ENCODE peak calls at places on chromosomes 13 and 19, in nine cellular contexts. S is K562, W is stomach, Y is H1, P is ovary, B is breast epithelium, I is heart left ventricle, A is tibial artery, R is fibroblast of lung. K is an unnamed sample.

GRCh38 chr13:20566424-20566916 is 487 bp upstream of the IFT88 start:
- DNase-seq in S (no peak), W (no peak), Y (no peak), P (no peak), B (no peak), I (no peak), A (peak; percentile 46), R (peak; percentile 62), K (peak; percentile 84)

GRCh38 chr13:51419015-51419636 is 33.7 kb downstream of the INTS6 start:
- DNase-seq in S (no peak), W (no peak), Y (no peak), P (no peak), B (no peak), I (no peak), A (no peak), R (no peak), K (no peak)

GRCh38 chr19:655691-656090 is 7.3 kb downstream of the RNF126 start:
- DNase-seq in S (no peak), W (no peak), Y (no peak), P (no peak), B (no peak), I (no peak), A (no peak), R (no peak), K (no peak)

GRCh38 chr19:40623403-40624239 is 22.5 kb downstream of the LTBP4 start:
- DNase-seq in S (peak; percentile 98), W (no peak), Y (peak; percentile 100), P (no peak), B (no peak), I (no peak), A (no peak), R (peak; percentile 47), K (no peak)

GRCh38 chr13:32587014-32587773 is 942 bp downstream of the PDS5B start:
- DNase-seq in S (peak; percentile 65), W (peak; percentile 66), Y (peak; percentile 71), P (peak; percentile 84), B (peak; percentile 59), I (peak; percentile 82), A (peak; percentile 74), R (peak; percentile 71), K (peak; percentile 82)

GRCh38 chr19:53915000-53915399 is 5.9 kb downstream of the CACNG7 start:
- DNase-seq in S (peak; percentile 81), W (no peak), Y (peak; percentile 91), P (no peak), B (no peak), I (no peak), A (no peak), R (no peak), K (no peak)

GRCh38 chr19:51099070-51099382 is 9.2 kb downstream of the CTU1 start:
- DNase-seq in S (no peak), W (no peak), Y (no peak), P (no peak), B (no peak), I (no peak), A (no peak), R (no peak), K (no peak)

GRCh38 chr19:35207391-35207871 is 21.1 kb downstream of the FAM187B start:
- DNase-seq in S (no peak), W (no peak), Y (no peak), P (no peak), B (no peak), I (peak; percentile 6), A (no peak), R (no peak), K (no peak)

GRCh38 chr13:99871249-99871898 is 100.2 kb downstream of the ZIC5 start:
- DNase-seq in S (no peak), W (no peak), Y (no peak), P (no peak), B (no peak), I (no peak), A (no peak), R (no peak), K (no peak)

GRCh38 chr13:99873141-99873540 is 98.4 kb downstream of the ZIC5 start:
- DNase-seq in S (no peak), W (no peak), Y (no peak), P (no peak), B (no peak), I (no peak), A (no peak), R (no peak), K (no peak)

GRCh38 chr13:99876651-99877050 is 94.9 kb downstream of the ZIC5 start:
- DNase-seq in S (no peak), W (no peak), Y (no peak), P (no peak), B (no peak), I (no peak), A (no peak), R (no peak), K (no peak)

GRCh38 chr13:99875391-99875790 is 96.2 kb downstream of the ZIC5 start:
- DNase-seq in S (no peak), W (no peak), Y (no peak), P (no peak), B (no peak), I (no peak), A (no peak), R (no peak), K (no peak)

GRCh38 chr13:99873832-99874430 is 97.6 kb downstream of the ZIC5 start:
- DNase-seq in S (no peak), W (no peak), Y (no peak), P (no peak), B (no peak), I (no peak), A (no peak), R (no peak), K (no peak)
- H3K4me3 ChIP-seq in S (no peak overlapping the region), W (no peak overlapping the region), Y (no peak overlapping the region), P (no peak overlapping the region), B (no peak overlapping the region), I (no peak overlapping the region), A (no peak overlapping the region), R (no peak overlapping the region), K (no peak overlapping the region)

DNA sequence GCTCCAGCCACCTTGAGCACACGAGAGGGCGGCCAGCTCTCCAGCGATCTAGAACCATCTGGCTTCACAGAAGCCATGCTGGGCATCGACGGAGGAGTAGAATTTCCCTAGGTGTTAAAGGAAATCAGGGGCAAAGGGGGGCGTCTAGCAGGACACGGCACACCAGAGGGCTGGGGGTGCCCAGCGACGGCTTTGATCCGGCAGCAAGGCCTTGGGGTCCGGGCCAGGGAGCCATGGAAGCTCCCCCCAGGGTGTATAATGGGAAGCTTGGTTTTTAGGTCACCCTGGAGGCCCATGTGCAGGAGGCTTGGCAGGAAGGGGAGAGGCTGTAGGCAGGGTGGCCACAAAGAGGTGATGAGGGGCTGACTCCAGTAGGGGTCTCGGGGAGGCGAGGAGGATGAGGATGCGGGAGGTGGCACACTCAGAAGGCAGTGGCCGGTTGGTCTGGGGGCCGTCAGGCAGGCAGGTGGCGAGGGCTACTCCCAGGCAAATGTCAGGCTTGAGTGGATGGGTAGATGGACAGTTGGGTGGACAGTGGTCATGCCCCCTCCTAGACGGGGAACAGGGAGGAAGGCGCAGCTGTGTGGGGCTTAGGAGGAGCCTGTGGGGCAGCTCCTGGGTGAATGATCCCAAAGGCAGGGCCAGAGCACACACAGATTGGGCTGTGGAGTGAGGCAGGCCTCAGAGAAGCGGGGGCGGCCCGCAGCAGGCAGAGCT is 5.6 kb downstream of the KMT5C start:
- DNase-seq in S (no peak), W (no peak), Y (no peak), P (no peak), B (no peak), I (no peak), A (no peak), R (no peak), K (no peak)
- H3K27ac ChIP-seq in S (no peak overlapping the region), W (no peak overlapping the region), Y (peak overlapping the region; percentile 37), P (no peak overlapping the region), B (peak overlapping the region; percentile 58), I (no peak overlapping the region), A (no peak overlapping the region), R (no peak overlapping the region), K (no peak overlapping the region)

GRCh38 chr19:16261584-16262370 is 62.8 kb upstream of the KLF2 start:
- DNase-seq in S (no peak), W (no peak), Y (no peak), P (no peak), B (no peak), I (no peak), A (no peak), R (no peak), K (no peak)

GRCh38 chr19:16265205-16265604 is 59.4 kb upstream of the KLF2 start:
- DNase-seq in S (no peak), W (no peak), Y (no peak), P (no peak), B (no peak), I (no peak), A (no peak), R (no peak), K (no peak)

GRCh38 chr19:16262618-16263017 is 62.0 kb upstream of the KLF2 start:
- DNase-seq in S (no peak), W (peak; percentile 95), Y (no peak), P (no peak), B (no peak), I (no peak), A (no peak), R (no peak), K (no peak)

GRCh38 chr19:16260794-16261161 is 63.1 kb downstream of the AP1M1 start:
- DNase-seq in S (no peak), W (no peak), Y (no peak), P (no peak), B (no peak), I (no peak), A (no peak), R (no peak), K (no peak)

DNA sequence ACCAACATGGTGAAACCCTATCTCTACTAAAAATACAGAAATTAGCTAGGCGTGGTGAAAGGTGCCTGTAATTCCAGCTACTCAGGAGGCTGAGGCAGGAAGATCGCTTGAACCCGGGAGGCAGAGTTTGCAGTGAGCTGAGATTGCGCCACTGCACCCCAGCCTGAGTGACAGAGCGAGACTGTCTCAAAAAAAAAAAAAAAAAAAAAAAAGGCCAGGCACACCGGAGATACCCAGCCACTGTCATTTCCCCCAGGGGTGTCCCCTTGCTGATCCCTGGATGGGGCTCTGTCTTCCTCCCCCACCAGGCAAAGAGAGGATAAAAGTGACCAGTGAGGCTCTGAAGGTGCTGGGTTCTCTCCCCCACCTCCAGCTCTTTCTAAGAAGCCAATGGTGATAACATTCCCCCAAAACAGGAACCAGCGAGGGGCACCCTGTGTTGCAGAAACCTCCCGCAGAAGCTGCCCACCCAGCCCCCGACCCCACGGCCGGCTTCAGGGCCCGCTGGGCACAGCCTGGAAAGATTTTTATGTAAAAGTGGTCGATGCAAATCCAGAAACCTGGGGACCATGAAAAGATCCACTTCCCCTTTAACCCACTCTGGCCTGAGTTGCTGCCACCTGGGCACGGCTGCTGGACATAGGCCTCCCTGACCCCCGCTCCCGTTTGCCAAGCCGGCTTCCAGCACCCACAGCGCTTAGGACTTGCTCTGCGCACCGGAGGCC is 61.3 kb upstream of the KLF2 start:
- DNase-seq in S (no peak), W (no peak), Y (no peak), P (no peak), B (no peak), I (no peak), A (no peak), R (no peak), K (no peak)
- H3K4me3 ChIP-seq in S (no peak overlapping the region), W (no peak overlapping the region), Y (no peak overlapping the region), P (no peak overlapping the region), B (no peak overlapping the region), I (no peak overlapping the region), A (no peak overlapping the region), R (no peak overlapping the region), K (no peak overlapping the region)

GRCh38 chr19:13058951-13059660 is 43.6 kb downstream of the LYL1 start:
- DNase-seq in S (no peak), W (no peak), Y (no peak), P (no peak), B (no peak), I (no peak), A (no peak), R (no peak), K (no peak)

GRCh38 chr19:13055213-13056051 is 47.2 kb downstream of the LYL1 start:
- DNase-seq in S (no peak), W (peak; percentile 52), Y (peak; percentile 80), P (peak; percentile 93), B (peak; percentile 72), I (peak; percentile 84), A (peak; percentile 86), R (peak; percentile 95), K (peak; percentile 34)

GRCh38 chr19:13057744-13058143 is 44.9 kb downstream of the LYL1 start:
- DNase-seq in S (no peak), W (no peak), Y (no peak), P (no peak), B (no peak), I (no peak), A (no peak), R (peak; percentile 27), K (no peak)

GRCh38 chr19:13056052-13056660 is 46.5 kb downstream of the LYL1 start:
- DNase-seq in S (no peak), W (peak; percentile 52), Y (peak; percentile 70), P (peak; percentile 68), B (no peak), I (peak; percentile 70), A (peak; percentile 75), R (peak; percentile 56), K (no peak)

GRCh38 chr19:13057147-13057572 is 45.5 kb downstream of the LYL1 start:
- DNase-seq in S (no peak), W (peak; percentile 46), Y (no peak), P (no peak), B (no peak), I (no peak), A (no peak), R (no peak), K (no peak)
- H3K27ac ChIP-seq in S (no peak overlapping the region), W (peak overlapping the region; percentile 19), Y (no peak overlapping the region), P (peak overlapping the region; percentile 95), B (peak overlapping the region; percentile 100), I (peak overlapping the region; percentile 97), A (peak overlapping the region; percentile 99), R (peak overlapping the region; percentile 20), K (no peak overlapping the region)

K was measured in adrenal gland.